ENCODE peak calls at places on chromosome 11, in four cellular contexts. L is HepG2, I is GM12878, C is SK-N-SH. G is an unnamed sample.
A peak's percentile ranks its signal among the peaks of the same experiment; 100 is the strongest.

GRCh38 chr11:110125632-110126031 is 32.4 kb downstream of the ZC3H12C start:
- DNase-seq in C (no peak), I (no peak), L (peak; percentile 44), G (no peak)

GRCh38 chr11:6627762-6628241 is 8.6 kb upstream of the TPP1 start:
- DNase-seq in C (no peak), I (no peak), L (no peak), G (no peak)

GRCh38 chr11:68074584-68075352 is 35.9 kb downstream of the TCIRG1 start:
- DNase-seq in C (no peak), L (no peak), I (no peak), G (no peak)

GRCh38 chr11:107184936-107185335 is 166.7 kb upstream of the GUCY1A2 start:
- DNase-seq in I (no peak), L (no peak), C (no peak), G (no peak)

GRCh38 chr11:133498969-133499368 is 33.3 kb downstream of the OPCML start:
- DNase-seq in I (no peak), C (no peak), L (no peak), G (no peak)

GRCh38 chr11:128018692-128019091 is 568.7 kb downstream of the ETS1 start:
- DNase-seq in C (no peak), L (no peak), I (no peak), G (no peak)

GRCh38 chr11:31943056-31943780 is 132.1 kb upstream of the PAX6 start:
- DNase-seq in L (no peak), I (peak; percentile 74), C (no peak), G (no peak)

GRCh38 chr11:12052676-12053605 is 44.5 kb upstream of the DKK3 start:
- DNase-seq in C (no peak), I (no peak), L (no peak), G (no peak)

GRCh38 chr11:19433791-19434190 is 193.0 kb upstream of the E2F8 start:
- DNase-seq in I (no peak), L (no peak), C (no peak), G (no peak)

GRCh38 chr11:82521427-82521826 is 212.2 kb downstream of the FAM181B start:
- DNase-seq in C (no peak), I (no peak), L (no peak), G (no peak)

GRCh38 chr11:19164881-19165280 is 36.9 kb downstream of the CSRP3 start:
- DNase-seq in I (no peak), C (peak; percentile 34), L (no peak), G (no peak)

GRCh38 chr11:61111786-61112517 is 9.7 kb downstream of the CD5 start:
- DNase-seq in C (no peak), L (no peak), I (no peak), G (no peak)

GRCh38 chr11:112864715-112865114 is 96.5 kb upstream of the NCAM1 start:
- DNase-seq in L (no peak), I (no peak), C (no peak), G (no peak)

GRCh38 chr11:28675183-28675582 is 567.0 kb downstream of the METTL15 start:
- DNase-seq in C (no peak), L (no peak), I (no peak), G (no peak)

GRCh38 chr11:130000552-130001176 is 2.0 kb downstream of the PRDM10 start:
- DNase-seq in L (peak; percentile 30), I (no peak), C (no peak), G (no peak)

GRCh38 chr11:107856981-107857517 is 1.5 kb downstream of the SLC35F2 start:
- DNase-seq in L (no peak), I (no peak), C (no peak), G (no peak)

GRCh38 chr11:108963118-108963517 is 298.2 kb downstream of the DDX10 start:
- DNase-seq in I (no peak), C (no peak), L (no peak), G (no peak)

GRCh38 chr11:101860694-101861371 is 54.0 kb upstream of the CEP126 start:
- DNase-seq in L (peak; percentile 56), C (peak; percentile 30), I (no peak), G (peak; percentile 10)

GRCh38 chr11:106961518-106961917 is 56.8 kb downstream of the GUCY1A2 start:
- DNase-seq in C (no peak), L (no peak), I (no peak), G (no peak)

GRCh38 chr11:536841-537621 is at the start of gene LRRC56:
- DNase-seq in L (peak; percentile 81), I (peak; percentile 79), C (no peak), G (peak; percentile 95)

GRCh38 chr11:612201-612960 is 3.4 kb downstream of the IRF7 start:
- DNase-seq in L (peak; percentile 29), I (no peak), C (no peak), G (no peak)

GRCh38 chr11:13318498-13319295 is 41.1 kb downstream of the BMAL1 start:
- DNase-seq in C (no peak), L (no peak), I (no peak), G (no peak)
- H3K4me3 ChIP-seq in C (no peak overlapping the region), L (no peak overlapping the region), I (peak overlapping the region; percentile 24), G (no peak overlapping the region)

DNA sequence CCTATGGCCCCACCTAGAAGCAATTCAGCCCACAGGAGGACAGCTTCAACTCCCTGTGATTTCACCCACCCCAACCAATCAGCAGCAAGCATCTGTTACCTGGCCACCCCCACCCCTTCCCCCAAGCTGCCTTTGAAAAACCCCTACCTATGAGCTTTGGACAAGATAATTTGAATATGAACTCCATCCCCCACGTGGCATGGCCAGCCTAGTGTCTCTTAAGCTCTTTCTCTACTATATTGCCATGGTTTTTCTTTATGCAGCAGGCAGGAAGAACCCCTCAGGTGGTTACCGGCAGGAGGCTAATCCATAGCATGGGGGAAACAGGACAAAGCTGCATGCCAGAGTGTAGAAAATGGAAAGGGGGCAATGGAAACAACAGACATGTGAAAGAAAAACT is 29.0 kb downstream of the CTSC start:
- DNase-seq in L (no peak), I (no peak), C (no peak), G (no peak)
- TF ChIP-seq NFIC in L (no peak), I (no peak), C (no peak), G (no peak)

DNA sequence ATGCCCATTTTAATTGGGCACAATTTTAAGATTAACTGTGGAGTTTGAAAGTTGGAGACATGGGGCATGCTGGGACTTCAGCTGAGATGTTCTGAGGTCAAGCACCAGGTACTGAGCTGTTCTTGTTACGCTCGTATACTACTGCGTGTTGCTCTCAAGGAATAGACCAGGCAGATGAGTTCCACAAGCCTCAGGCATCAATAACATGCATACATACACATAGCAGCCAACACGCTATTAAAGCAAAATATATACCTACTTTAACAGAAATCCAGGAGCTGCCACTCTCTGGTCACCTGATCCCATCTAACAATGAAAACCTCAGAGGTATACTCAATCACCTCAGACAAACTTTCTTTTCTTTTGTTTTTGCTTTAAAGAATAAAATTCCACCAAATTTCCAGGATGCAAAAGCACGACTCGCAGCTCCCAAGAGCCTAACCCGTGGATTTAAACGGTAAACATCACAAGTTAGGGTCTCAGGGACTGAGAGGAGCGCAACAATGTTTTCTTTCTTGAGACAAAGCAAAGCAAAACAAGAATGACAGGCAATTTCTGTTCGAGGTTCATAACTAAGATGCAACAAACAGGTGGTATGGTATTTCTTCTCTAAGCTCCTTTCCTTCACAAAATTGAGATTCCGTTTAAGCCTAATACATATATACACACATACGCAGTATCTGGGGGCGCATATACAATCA is 16.5 kb downstream of the BLID start:
- DNase-seq in I (no peak), L (no peak), C (no peak), G (no peak)
- H3K4me3 ChIP-seq in I (no peak overlapping the region), L (no peak overlapping the region), C (peak overlapping the region; percentile 80), G (no peak overlapping the region)

GRCh38 chr11:46308632-46309419 is 31.4 kb downstream of the CREB3L1 start:
- DNase-seq in L (peak; percentile 39), C (peak; percentile 92), I (no peak), G (peak; percentile 83)
- TF ChIP-seq NFIC in L (no peak), C (no peak), I (no peak), G (no peak)

DNA sequence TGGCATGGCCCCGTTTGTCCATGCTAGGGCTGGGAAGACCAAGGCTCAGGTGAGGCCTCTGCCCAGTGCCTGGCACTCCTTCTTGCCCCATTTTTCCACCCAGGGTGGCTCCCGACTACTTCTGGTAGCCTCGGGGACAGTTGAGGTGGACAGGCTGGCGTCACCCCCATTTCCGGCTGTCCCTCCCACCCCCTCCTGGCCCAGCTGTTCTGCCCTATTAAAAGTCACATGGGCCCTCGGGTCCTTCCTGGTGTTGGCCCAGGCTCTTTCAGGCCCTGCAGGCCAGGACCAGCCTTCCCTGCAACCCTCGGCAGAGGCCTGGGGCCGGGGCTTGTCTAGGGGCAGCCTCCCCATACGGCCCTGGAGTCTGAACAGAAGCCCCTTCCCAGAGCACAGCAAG is 9.5 kb downstream of the CD81 start:
- DNase-seq in L (no peak), I (no peak), C (no peak), G (no peak)
- H3K4me3 ChIP-seq in L (no peak overlapping the region), I (peak overlapping the region; percentile 46), C (no peak overlapping the region), G (no peak overlapping the region)

DNA sequence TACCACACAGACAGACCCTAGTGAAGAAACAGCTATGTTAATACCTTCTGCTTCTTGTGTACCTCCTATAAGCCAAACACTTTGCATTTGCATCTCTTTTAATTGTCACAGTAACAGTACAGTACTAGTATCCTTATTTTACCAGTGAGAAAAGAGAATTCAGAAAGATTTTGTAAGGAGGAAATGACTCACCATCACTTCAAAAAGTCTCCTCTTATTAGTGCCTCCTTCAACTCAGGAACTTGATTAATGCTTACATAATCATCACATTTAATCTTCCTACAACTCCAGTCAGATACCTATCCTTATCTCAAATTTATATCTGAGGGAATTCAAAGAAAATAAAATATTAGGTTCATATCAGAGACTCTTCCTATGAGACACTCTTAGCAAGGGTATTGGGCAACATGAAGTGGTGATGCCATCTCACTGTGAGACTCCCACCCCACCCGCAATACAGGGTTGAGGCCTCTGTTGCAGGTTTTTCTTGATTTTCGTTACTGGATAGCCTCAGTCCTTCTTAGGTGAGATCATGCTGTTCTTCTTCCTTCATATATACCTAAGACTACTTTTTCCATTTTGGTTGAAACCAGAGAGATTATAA is 26.1 kb upstream of the CTSC start:
- DNase-seq in C (no peak), I (no peak), L (no peak), G (no peak)
- TF ChIP-seq NFIC in C (peak; percentile 12), I (peak; percentile 43), L (no peak), G (no peak)

DNA sequence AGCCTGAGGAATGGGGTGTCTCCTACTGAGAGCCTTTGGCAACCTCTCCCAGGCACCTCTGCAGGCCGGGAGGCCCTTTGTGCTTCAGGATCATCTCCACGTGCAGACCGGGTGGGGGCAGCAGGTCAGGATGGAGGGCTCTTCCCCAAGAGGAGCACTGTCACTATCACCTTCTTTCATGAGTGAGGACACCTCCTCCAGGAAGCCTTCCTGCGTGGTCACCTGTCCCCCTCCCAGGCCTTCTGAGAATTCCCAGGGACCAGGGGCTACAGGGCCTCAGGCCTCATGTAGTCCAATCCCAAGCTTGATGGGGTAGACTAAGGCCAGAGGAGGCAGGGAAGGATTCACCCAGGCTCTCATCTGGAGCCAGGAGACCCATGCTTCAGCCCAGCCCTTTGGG is 57.6 kb downstream of the PDE2A start:
- DNase-seq in C (no peak), L (no peak), I (no peak), G (no peak)
- H3K4me3 ChIP-seq in C (no peak overlapping the region), L (no peak overlapping the region), I (no peak overlapping the region), G (no peak overlapping the region)